ENCODE peak calls at places on chromosomes 16 and 17, in four cellular contexts. D is foreskin fibroblast, W is HFF-Myc, R is heart left ventricle. S is an unnamed sample.

GRCh38 chr16:19883296-19883951 is 1.2 kb downstream of the GPRC5B start:
- DNase-seq in D (peak), W (no peak), R (peak), S (peak)

GRCh38 chr16:89040391-89040790 is 53.3 kb upstream of the ACSF3 start:
- DNase-seq in D (no peak), W (no peak), R (peak), S (no peak)

GRCh38 chr17:65564793-65565192 is 3.3 kb upstream of the AXIN2 start:
- DNase-seq in D (peak), W (no peak), R (peak), S (no peak)

GRCh38 chr16:56189990-56190902 is 1.0 kb upstream of the GNAO1 start:
- DNase-seq in D (peak), W (no peak), R (peak), S (no peak)

GRCh38 chr16:80924372-80924978 is 82.2 kb downstream of the CMC2 start:
- DNase-seq in D (peak), W (no peak), R (peak), S (peak)

GRCh38 chr17:74202879-74203432 is 522 bp upstream of the RPL38 start:
- DNase-seq in D (no peak), W (no peak), R (no peak), S (no peak)

GRCh38 chr17:77941004-77941403 is 17.5 kb upstream of the TNRC6C start:
- DNase-seq in D (no peak), W (no peak), R (no peak), S (no peak)

GRCh38 chr17:77445030-77445907 is 304.5 kb downstream of the SEC14L1 start:
- DNase-seq in D (peak), W (no peak), R (no peak), S (no peak)

GRCh38 chr17:60155427-60155814 is 5.6 kb downstream of the CA4 start:
- DNase-seq in D (no peak), W (no peak), R (no peak), S (no peak)

GRCh38 chr17:31582151-31582907 is 190.9 kb downstream of the RAB11FIP4 start:
- DNase-seq in D (peak), W (no peak), R (peak), S (no peak)

GRCh38 chr17:27414271-27414670 is 42.0 kb upstream of the KSR1 start:
- DNase-seq in D (no peak), W (no peak), R (no peak), S (no peak)

GRCh38 chr17:61385869-61386245 is 13.8 kb upstream of the TBX2 start:
- DNase-seq in D (peak), W (no peak), R (no peak), S (no peak)

GRCh38 chr16:22400899-22401298 is 26.5 kb upstream of the CDR2 start:
- DNase-seq in D (no peak), W (no peak), R (no peak), S (no peak)

GRCh38 chr16:28974007-28974436 is 556 bp upstream of the SPNS1 start:
- DNase-seq in D (peak), W (peak), R (peak), S (peak)

GRCh38 chr17:80475949-80476876 is at the start of gene NPTX1:
- DNase-seq in D (peak), W (no peak), R (no peak), S (no peak)

GRCh38 chr16:20878682-20879147 is 21.4 kb downstream of the DCUN1D3 start:
- DNase-seq in D (no peak), W (no peak), R (peak), S (no peak)

GRCh38 chr17:48541574-48542113 is 3.3 kb downstream of the HOXB2 start:
- DNase-seq in D (peak), W (no peak), R (peak), S (no peak)

GRCh38 chr17:17484451-17484899 is 7.7 kb downstream of the MED9 start:
- DNase-seq in D (peak), W (no peak), R (no peak), S (no peak)

GRCh38 chr16:56343661-56344517 is 81.5 kb downstream of the AMFR start:
- DNase-seq in D (no peak), W (no peak), R (no peak), S (no peak)

GRCh38 chr17:40318835-40319332 is 9.9 kb downstream of the RARA start:
- DNase-seq in D (peak), W (no peak), R (peak), S (no peak)

GRCh38 chr17:59783221-59784016 is 76.0 kb downstream of the VMP1 start:
- DNase-seq in D (peak), W (no peak), R (no peak), S (no peak)

GRCh38 chr16:21560462-21560861 is 38.9 kb upstream of the METTL9 start:
- DNase-seq in D (no peak), W (no peak), R (no peak), S (no peak)

GRCh38 chr17:81518785-81519283 is 6.2 kb upstream of the ACTG1 start:
- DNase-seq in D (peak), W (no peak), R (peak), S (no peak)

GRCh38 chr16:68992521-68992920 is 112.9 kb upstream of the HAS3 start:
- DNase-seq in D (peak), W (peak), R (no peak), S (peak)

GRCh38 chr17:39699818-39700147 is at the start of gene ERBB2:
- DNase-seq in D (peak), W (no peak), R (peak), S (peak)

GRCh38 chr17:4492762-4493561 is 5.7 kb upstream of the SPNS2 start:
- DNase-seq in D (peak), W (peak), R (no peak), S (no peak)

GRCh38 chr16:70685938-70686375 is at the start of gene MTSS2:
- DNase-seq in D (peak), W (no peak), R (peak), S (peak)

GRCh38 chr16:84600343-84601229 is 17.3 kb downstream of the COTL1 start:
- DNase-seq in D (peak), W (no peak), R (no peak), S (no peak)

DNA sequence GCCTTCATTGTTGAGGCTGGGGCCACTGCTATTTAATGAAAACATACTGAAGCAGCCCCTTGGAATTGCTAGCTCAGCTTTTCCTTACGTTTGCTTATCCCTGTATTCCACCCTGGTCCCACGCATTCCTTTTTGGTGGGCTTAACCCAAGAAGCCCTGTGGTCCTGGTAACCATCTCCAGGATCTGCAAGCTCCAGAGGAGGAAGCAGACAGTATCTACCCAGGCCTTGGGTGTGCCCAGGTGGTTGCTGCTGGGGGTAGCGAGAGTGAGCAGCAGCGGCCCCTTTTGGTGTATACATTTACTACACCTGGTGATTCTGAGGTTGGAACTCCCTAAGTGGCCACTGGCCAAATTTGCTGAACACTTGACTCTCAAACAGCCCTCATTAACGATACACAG is 97.7 kb downstream of the CBLN1 start:
- DNase-seq in D (no peak), W (peak), R (no peak), S (no peak)
- TF ChIP-seq CTCF in D (no peak), W (peak), R (peak), S (peak)

GRCh38 chr16:11358531-11358930 is 13.3 kb downstream of the RMI2 start:
- DNase-seq in D (no peak), W (no peak), R (no peak), S (no peak)

GRCh38 chr16:11355862-11356261 is 10.6 kb downstream of the RMI2 start:
- DNase-seq in D (no peak), W (no peak), R (no peak), S (no peak)

GRCh38 chr16:11354407-11354732 is 9.1 kb downstream of the RMI2 start:
- DNase-seq in D (no peak), W (no peak), R (no peak), S (no peak)

GRCh38 chr16:11354733-11355574 is 9.7 kb downstream of the RMI2 start:
- DNase-seq in D (peak), W (no peak), R (no peak), S (no peak)

GRCh38 chr16:11356573-11357331 is 11.5 kb downstream of the RMI2 start:
- DNase-seq in D (peak), W (no peak), R (peak), S (no peak)
- H3K4me3 ChIP-seq in D (no peak), W (no peak), R (no peak), S (no peak)

DNA sequence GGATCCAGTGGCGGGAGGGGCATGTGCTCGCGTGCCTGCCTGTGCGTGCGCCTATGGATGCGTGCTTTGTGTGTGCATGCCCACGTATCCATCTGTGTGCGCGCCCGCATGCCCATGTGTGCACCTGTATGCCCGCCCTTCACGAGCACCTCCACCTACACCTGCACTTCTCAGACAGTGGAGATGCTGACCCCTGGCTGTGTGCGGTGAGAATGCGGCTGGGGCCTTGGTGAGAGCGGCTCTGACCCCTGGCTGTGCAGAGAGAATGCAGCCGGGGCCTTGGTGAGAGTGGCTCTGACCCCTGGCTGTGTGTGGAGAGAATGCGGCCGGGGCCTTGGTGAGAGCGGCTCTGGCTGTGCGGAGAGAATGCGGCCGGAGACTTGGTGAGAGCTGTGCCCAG is 33.9 kb downstream of the AXIN1 start:
- DNase-seq in D (no peak), W (no peak), R (no peak), S (no peak)
- TF ChIP-seq CTCF in D (no peak), W (peak), R (no peak), S (peak)

DNA sequence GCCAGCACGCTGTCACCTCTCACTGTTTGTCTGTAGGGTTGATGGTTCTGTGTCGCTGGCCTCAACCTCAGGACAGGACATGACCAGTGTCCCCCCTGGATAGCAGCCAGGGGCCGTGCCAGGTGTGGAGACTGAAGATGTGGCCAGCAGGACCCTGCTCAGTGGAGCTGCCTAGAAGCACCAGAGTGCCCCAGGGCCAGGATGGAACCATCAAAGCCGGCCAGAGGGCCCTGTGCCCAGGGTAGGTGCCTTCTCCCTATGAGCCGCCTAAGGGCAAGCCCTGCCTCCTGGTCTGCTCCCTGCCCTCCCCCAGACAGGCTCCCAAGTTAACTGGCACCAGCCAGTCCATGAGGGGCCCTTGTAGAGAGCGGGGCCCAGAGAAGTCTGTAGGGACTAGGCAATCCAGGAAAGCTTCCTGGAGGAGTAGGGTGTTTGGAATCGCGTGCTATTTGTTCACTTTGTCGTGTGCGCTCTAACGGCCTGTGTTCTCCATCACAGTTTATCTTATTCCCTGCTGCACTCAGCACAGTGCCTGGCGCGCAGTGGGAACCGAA is 546 bp upstream of the NDUFB10 start:
- DNase-seq in D (no peak), W (no peak), R (peak), S (no peak)
- H3K4me3 ChIP-seq in D (peak), W (peak), R (no peak), S (peak)

S was measured in astrocyte of the cerebellum.